ENCODE peak calls at places on chromosomes 16 and 17, in five cellular contexts. K, P, B, J and C are unnamed samples. For H3K4me1, the result is how much of the 10 kb centered on the place peaks cover.

GRCh38 chr16:18050777-18051176 is 285.8 kb downstream of the NPIPA8 start:
- DNase-seq in B (no peak), P (no peak), K (no peak), J (peak), C (no peak)

GRCh38 chr17:27927781-27928180 is 34.6 kb upstream of the LYRM9 start:
- DNase-seq in B (no peak), J (no peak), P (no peak), K (no peak), C (no peak)

GRCh38 chr16:52578007-52578828 is 31.3 kb upstream of the TOX3 start:
- DNase-seq in B (no peak), K (no peak), J (no peak), P (peak), C (no peak)

GRCh38 chr17:72358465-72358864 is 237.6 kb downstream of the SOX9 start:
- DNase-seq in K (no peak), J (no peak), P (no peak), B (no peak), C (no peak)

GRCh38 chr16:4404247-4404966 is 12.0 kb downstream of the CORO7 start:
- DNase-seq in K (no peak), B (peak), J (peak), P (no peak), C (no peak)

GRCh38 chr16:3731126-3731935 is 14.0 kb upstream of the TRAP1 start:
- DNase-seq in B (no peak), J (no peak), P (no peak), K (no peak), C (no peak)

GRCh38 chr16:48234630-48235029 is 9.5 kb upstream of the LONP2 start:
- DNase-seq in J (no peak), B (no peak), K (no peak), P (no peak), C (no peak)

GRCh38 chr17:51035436-51035835 is 85.2 kb downstream of the SPAG9 start:
- DNase-seq in P (no peak), J (no peak), B (no peak), K (no peak), C (no peak)

GRCh38 chr16:55634193-55634592 is 21.6 kb upstream of the SLC6A2 start:
- DNase-seq in B (no peak), P (no peak), K (no peak), J (no peak), C (no peak)

GRCh38 chr17:65918921-65919546 is 272.9 kb downstream of the CEP112 start:
- DNase-seq in J (no peak), P (no peak), K (no peak), B (no peak), C (no peak)

GRCh38 chr16:9827062-9827752 is 355.0 kb downstream of the GRIN2A start:
- DNase-seq in J (no peak), K (peak), B (peak), P (no peak), C (no peak)
- TF ChIP-seq CTCF in J (no peak), K (no peak), B (peak), P (no peak), C (no peak)

GRCh38 chr16:68800257-68800875 is 43.0 kb upstream of the TANGO6 start:
- DNase-seq in K (no peak), J (peak), P (peak), B (peak), C (no peak)

GRCh38 chr16:68806422-68806821 is 36.9 kb upstream of the TANGO6 start:
- DNase-seq in K (no peak), P (no peak), B (no peak), J (no peak), C (no peak)

GRCh38 chr16:68798398-68798797 is 44.9 kb upstream of the TANGO6 start:
- DNase-seq in P (no peak), B (no peak), K (no peak), J (no peak), C (no peak)

DNA sequence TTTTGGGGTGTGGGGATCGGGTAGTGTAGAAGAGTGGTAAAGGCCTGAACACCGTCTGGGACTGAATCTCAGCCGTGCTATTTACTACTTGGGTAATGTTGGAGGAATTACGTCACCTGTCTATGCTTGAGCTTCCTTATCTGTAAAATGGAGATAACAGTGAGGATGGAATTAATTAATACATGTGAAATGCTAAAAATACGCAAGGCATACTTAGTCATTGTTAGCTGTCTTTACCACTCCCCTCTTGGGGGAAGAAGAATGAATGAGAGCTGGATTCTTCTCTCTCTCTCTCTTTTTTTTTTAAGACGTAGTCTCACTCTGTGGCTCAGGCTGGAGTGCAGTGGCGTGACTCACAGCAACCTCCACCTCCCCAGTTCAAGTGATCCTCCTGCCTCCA is 41.1 kb upstream of the TANGO6 start:
- DNase-seq in K (no peak), J (no peak), P (no peak), B (no peak), C (no peak)
- H3K4me1 ChIP-seq in K (under half), J (under half), P (under half), B (under half), C (under half)

GRCh38 chr17:70181376-70181775 is 12.0 kb downstream of the KCNJ2 start:
- DNase-seq in J (no peak), B (no peak), P (no peak), K (no peak), C (no peak)
- H3K4me3 ChIP-seq in J (no peak), B (no peak), P (no peak), K (no peak), C (no peak)

GRCh38 chr16:87702325-87702811 is 63.4 kb downstream of the KLHDC4 start:
- DNase-seq in J (peak), P (no peak), K (no peak), B (peak), C (no peak)
- TF ChIP-seq CTCF in J (no peak), P (no peak), K (peak), B (peak), C (peak)

DNA sequence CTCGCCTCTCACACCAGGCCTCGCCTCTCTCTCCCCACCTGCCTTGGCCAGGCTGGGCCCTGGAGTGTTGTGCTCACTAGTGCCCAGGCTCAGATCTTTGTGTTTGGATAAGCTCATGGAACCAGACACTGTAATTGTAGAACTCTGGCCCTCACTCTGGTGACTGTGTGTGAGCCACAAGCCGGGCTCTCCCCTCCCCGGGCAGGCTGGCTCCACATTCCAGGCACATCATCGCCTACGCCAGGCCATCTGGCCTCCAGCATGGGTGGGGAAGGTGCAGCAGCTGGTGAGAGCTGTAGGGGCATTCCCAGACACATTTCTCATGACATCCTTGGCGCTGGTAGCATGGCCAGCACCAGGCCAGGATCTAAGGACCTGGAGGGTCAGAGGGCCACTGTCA is 202.3 kb downstream of the RAB11FIP4 start:
- DNase-seq in K (no peak), B (no peak), J (no peak), P (no peak), C (no peak)
- H3K4me1 ChIP-seq in K (under half), B (under half), J (under half), P (under half), C (under half)

DNA sequence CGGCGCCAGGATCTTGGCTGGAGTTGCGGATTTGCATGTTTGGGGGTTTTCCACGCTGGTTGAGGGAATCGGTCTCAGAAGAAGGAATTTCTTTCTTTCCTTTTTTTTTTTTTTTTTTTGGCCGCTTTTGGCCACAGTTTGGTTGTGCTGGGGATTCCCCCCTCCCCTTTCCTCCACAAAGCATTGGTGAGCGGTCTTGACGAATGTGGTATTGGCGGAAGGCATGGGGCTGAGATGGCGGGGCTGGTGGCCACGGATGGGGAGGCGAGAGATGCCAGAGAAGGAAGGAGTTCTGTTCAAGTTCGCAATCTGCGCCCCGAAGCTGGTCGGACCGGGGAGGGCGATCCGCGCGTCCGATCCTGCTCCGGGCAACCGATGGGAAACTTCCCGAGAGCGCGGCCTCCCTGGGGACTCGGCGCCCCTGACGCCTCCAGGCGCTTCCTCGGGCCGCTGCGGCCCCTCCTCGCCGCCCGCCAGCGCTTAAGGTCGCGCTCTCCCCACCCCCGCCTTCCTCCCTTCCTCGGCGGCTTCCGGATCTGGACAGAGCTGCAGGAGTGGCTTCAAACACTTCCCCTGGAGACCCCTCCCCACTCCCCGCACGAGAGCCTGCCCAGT is 43.2 kb downstream of the RAI1 start:
- DNase-seq in P (no peak), B (peak), J (no peak), K (no peak), C (peak)
- H3K4me3 ChIP-seq in P (peak), B (peak), J (no peak), K (peak), C (peak)

GRCh38 chr17:58960068-58960467 is 146.6 kb downstream of the TRIM37 start:
- DNase-seq in P (peak), J (no peak), B (no peak), K (no peak), C (no peak)
- TF ChIP-seq CTCF in P (no peak), J (no peak), B (peak), K (no peak), C (peak)